ENCODE peak calls at places on chromosomes 12 and 14, in six cellular contexts. E is fibroblast of pulmonary artery; Q is AG10803; U is upper lobe of right lung; Z is Caco-2; I is naive thymus-derived CD4-positive, alpha-beta T cell. N is an unnamed sample.

GRCh38 chr14:29927596-29928341 is at the start of gene PRKD1:
- DNase-seq in E (peak), U (peak), Z (no peak), Q (peak), I (no peak), N (no peak)

GRCh38 chr14:100748944-100749343 is 22.3 kb downstream of the DLK1 start:
- DNase-seq in Q (no peak), U (peak), E (no peak), Z (no peak), I (no peak), N (no peak)

GRCh38 chr14:29773990-29774389 is 153.7 kb downstream of the PRKD1 start:
- DNase-seq in U (no peak), I (no peak), Z (no peak), Q (no peak), E (no peak), N (no peak)

GRCh38 chr12:14618990-14619389 is 51.3 kb upstream of the PLBD1 start:
- DNase-seq in Z (no peak), E (peak), U (no peak), I (no peak), Q (peak), N (no peak)

GRCh38 chr12:4781212-4781611 is 61.0 kb downstream of the GALNT8 start:
- DNase-seq in E (no peak), Z (no peak), Q (no peak), I (no peak), U (no peak), N (no peak)

GRCh38 chr12:56943878-56944277 is 9.7 kb upstream of the SDR9C7 start:
- DNase-seq in I (no peak), Q (no peak), U (no peak), E (no peak), Z (no peak), N (no peak)

GRCh38 chr12:25829192-25829591 is 129.3 kb upstream of the RASSF8 start:
- DNase-seq in E (peak), Z (no peak), I (no peak), U (no peak), Q (peak), N (no peak)

GRCh38 chr14:73824116-73824515 is 27.5 kb upstream of the PTGR2 start:
- DNase-seq in Z (no peak), I (no peak), Q (no peak), U (no peak), E (no peak), N (no peak)

GRCh38 chr14:68926236-68926635 is 52.9 kb downstream of the ACTN1 start:
- DNase-seq in Z (no peak), I (peak), E (peak), Q (no peak), U (no peak), N (no peak)

GRCh38 chr12:80226576-80226975 is 127.2 kb downstream of the OTOGL start:
- DNase-seq in Q (peak), E (peak), U (no peak), Z (no peak), I (no peak), N (no peak)

GRCh38 chr12:120844297-120844696 is 59.9 kb downstream of the SPPL3 start:
- DNase-seq in U (no peak), Z (no peak), I (no peak), Q (no peak), E (no peak), N (no peak)

GRCh38 chr12:124941170-124941527 is 26.7 kb upstream of the UBC start:
- DNase-seq in E (no peak), I (no peak), Z (no peak), U (no peak), Q (no peak), N (no peak)

GRCh38 chr14:101711041-101711861 is 50.3 kb upstream of the PPP2R5C start:
- DNase-seq in Z (no peak), E (no peak), Q (no peak), I (no peak), U (no peak), N (no peak)

GRCh38 chr12:131825146-131825892 is 2.9 kb upstream of the MMP17 start:
- DNase-seq in Z (no peak), Q (peak), I (no peak), U (peak), E (peak), N (no peak)

GRCh38 chr14:24376448-24377070 is 8.6 kb downstream of the NFATC4 start:
- DNase-seq in Q (no peak), U (no peak), I (no peak), E (no peak), Z (no peak), N (no peak)

GRCh38 chr14:101101456-101102056 is 198.0 kb upstream of the RTL1 start:
- DNase-seq in I (no peak), E (peak), Z (peak), U (no peak), Q (no peak), N (no peak)

GRCh38 chr12:6262635-6263034 is 47.8 kb upstream of the PLEKHG6 start:
- DNase-seq in I (no peak), Q (no peak), U (no peak), Z (no peak), E (no peak), N (peak)

GRCh38 chr12:111046896-111047295 is 126.5 kb upstream of the MYL2 start:
- DNase-seq in U (peak), I (no peak), E (no peak), Q (no peak), Z (no peak), N (no peak)

GRCh38 chr14:39393289-39393688 is 38.9 kb downstream of the FBXO33 start:
- DNase-seq in U (no peak), I (no peak), E (no peak), Q (no peak), Z (no peak), N (no peak)

GRCh38 chr14:33103489-33103888 is 164.8 kb downstream of the NPAS3 start:
- DNase-seq in U (no peak), I (no peak), Z (no peak), Q (no peak), E (no peak), N (no peak)
- H3K4me3 ChIP-seq in U (no peak), I (no peak), Z (no peak), Q (no peak), E (no peak), N (no peak)

GRCh38 chr12:48119834-48120195 is 651 bp downstream of the PFKM start:
- DNase-seq in I (no peak), Z (no peak), Q (no peak), E (no peak), U (no peak), N (no peak)

GRCh38 chr12:48125985-48126384 is 6.8 kb downstream of the PFKM start:
- DNase-seq in I (no peak), Z (no peak), E (no peak), Q (no peak), U (no peak), N (no peak)

GRCh38 chr12:48122065-48122834 is 3.1 kb downstream of the PFKM start:
- DNase-seq in Q (no peak), E (no peak), I (no peak), Z (no peak), U (no peak), N (no peak)

GRCh38 chr12:48121522-48121921 is 2.4 kb downstream of the PFKM start:
- DNase-seq in I (no peak), Q (no peak), Z (no peak), U (no peak), E (no peak), N (no peak)

GRCh38 chr12:48123169-48123568 is 4.0 kb downstream of the PFKM start:
- DNase-seq in I (no peak), E (no peak), Q (no peak), U (no peak), Z (no peak), N (no peak)
- H3K4me3 ChIP-seq in I (no peak), E (no peak), Q (no peak), U (no peak), Z (no peak), N (no peak)

GRCh38 chr12:105897311-105897725 is 241.4 kb downstream of the NUAK1 start:
- DNase-seq in U (no peak), Z (no peak), I (no peak), E (no peak), Q (no peak), N (no peak)
- H3K4me3 ChIP-seq in U (no peak), Z (no peak), I (no peak), E (no peak), Q (no peak), N (no peak)

GRCh38 chr14:53924754-53925153 is 31.9 kb downstream of the BMP4 start:
- DNase-seq in E (peak), U (no peak), Z (no peak), I (no peak), Q (peak), N (no peak)

GRCh38 chr14:53921027-53921426 is 35.6 kb downstream of the BMP4 start:
- DNase-seq in E (no peak), Z (no peak), U (no peak), Q (no peak), I (no peak), N (no peak)

GRCh38 chr14:53929871-53930685 is 26.5 kb downstream of the BMP4 start:
- DNase-seq in I (peak), U (no peak), E (no peak), Q (no peak), Z (peak), N (peak)

GRCh38 chr14:53927171-53927570 is 29.5 kb downstream of the BMP4 start:
- DNase-seq in I (no peak), Q (peak), Z (no peak), E (peak), U (no peak), N (no peak)

DNA sequence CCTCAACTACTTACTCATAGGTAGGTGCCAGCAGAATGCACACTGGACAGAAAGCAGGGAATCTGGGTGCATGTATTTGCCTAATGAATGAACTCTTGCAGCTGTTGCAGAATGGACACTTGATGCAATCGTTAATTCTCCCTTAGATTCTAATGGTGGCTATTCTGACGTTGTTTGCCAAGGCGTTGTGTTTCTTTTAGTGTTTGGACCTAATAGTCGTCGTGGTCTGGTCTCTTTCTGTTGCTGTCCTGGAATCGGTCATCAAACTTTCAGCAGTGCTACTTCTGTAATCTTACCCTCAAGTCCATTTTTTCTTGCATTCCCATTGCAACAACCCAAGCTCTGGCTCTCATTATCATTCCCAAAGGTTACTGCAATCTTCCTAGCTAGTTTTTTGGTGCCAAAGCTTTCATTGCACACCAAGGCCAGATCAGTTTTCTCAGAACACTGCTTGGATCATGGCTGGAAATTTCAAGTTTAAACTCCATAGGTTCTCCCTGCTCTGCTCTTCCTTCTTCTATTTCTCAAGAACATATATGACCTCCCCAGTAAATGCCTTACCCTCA is 31.3 kb downstream of the BMP4 start:
- DNase-seq in I (no peak), Z (no peak), Q (peak), U (no peak), E (no peak), N (no peak)
- H3K4me3 ChIP-seq in I (no peak), Z (no peak), Q (no peak), U (no peak), E (no peak), N (no peak)

GRCh38 chr12:117098071-117098360 is 1.2 kb downstream of the TESC start:
- DNase-seq in I (no peak), Z (no peak), Q (no peak), U (no peak), E (no peak), N (no peak)
- H3K4me3 ChIP-seq in I (peak), Z (peak), Q (no peak), U (peak), E (no peak), N (peak)